ENCODE peak calls at places on chromosomes 13 and 19, in five cellular contexts. A is K562; O is HCT116; T is left lung; U is naive thymus-derived CD4-positive, alpha-beta T cell. I is an unnamed sample.

GRCh38 chr13:28622286-28622685 is 36.6 kb upstream of the POMP start:
- DNase-seq in U (no peak), A (no peak), O (no peak), T (peak; percentile 83), I (no peak)

GRCh38 chr13:93784191-93784590 is 557.6 kb downstream of the GPC6 start:
- DNase-seq in O (no peak), A (no peak), U (no peak), T (no peak), I (no peak)

GRCh38 chr13:71672527-71672926 is 194.5 kb downstream of the DACH1 start:
- DNase-seq in U (no peak), A (no peak), T (no peak), O (no peak), I (no peak)

GRCh38 chr13:49791214-49791752 is 1.2 kb downstream of the KPNA3 start:
- DNase-seq in A (no peak), T (no peak), U (no peak), O (no peak), I (no peak)

GRCh38 chr19:44725251-44725650 is 23.3 kb upstream of the BCL3 start:
- DNase-seq in T (peak; percentile 86), O (no peak), U (no peak), A (no peak), I (no peak)

GRCh38 chr19:48510421-48511268 is 990 bp downstream of the LMTK3 start:
- DNase-seq in O (no peak), A (peak; percentile 67), U (peak; percentile 61), T (no peak), I (no peak)

GRCh38 chr19:15251749-15252397 is 19.6 kb upstream of the EPHX3 start:
- DNase-seq in U (no peak), A (peak; percentile 38), T (no peak), O (no peak), I (peak; percentile 70)

GRCh38 chr13:71867101-71867814 is at the start of gene DACH1:
- DNase-seq in T (peak; percentile 63), U (peak; percentile 0), O (no peak), A (no peak), I (peak; percentile 41)

GRCh38 chr13:43934273-43934672 is 54.6 kb downstream of the LACC1 start:
- DNase-seq in T (no peak), O (no peak), U (no peak), A (no peak), I (no peak)

GRCh38 chr13:102136735-102137296 is 265.0 kb downstream of the FGF14 start:
- DNase-seq in U (no peak), O (no peak), T (no peak), A (no peak), I (no peak)

GRCh38 chr13:102591988-102592781 is 4.6 kb upstream of the TPP2 start:
- DNase-seq in T (peak; percentile 90), O (peak; percentile 45), U (peak; percentile 68), A (peak; percentile 43), I (no peak)

GRCh38 chr13:94917814-94918213 is 205.5 kb upstream of the SOX21 start:
- DNase-seq in O (no peak), U (no peak), T (no peak), A (no peak), I (no peak)

GRCh38 chr13:113759525-113760137 is 605 bp downstream of the TMEM255B start:
- DNase-seq in O (no peak), U (no peak), A (no peak), T (no peak), I (no peak)

GRCh38 chr19:15506074-15506565 is 2.2 kb upstream of the CYP4F22 start:
- DNase-seq in O (no peak), T (no peak), A (no peak), U (no peak), I (no peak)

GRCh38 chr13:32511482-32511881 is 27.1 kb downstream of the N4BP2L2 start:
- DNase-seq in U (no peak), T (no peak), O (no peak), A (no peak), I (no peak)

GRCh38 chr13:74868044-74868443 is 613.9 kb downstream of the TBC1D4 start:
- DNase-seq in T (no peak), A (no peak), U (no peak), O (no peak), I (no peak)

GRCh38 chr19:2166741-2167738 is 3.3 kb downstream of the DOT1L start:
- DNase-seq in O (no peak), U (no peak), A (no peak), T (peak; percentile 94), I (no peak)

GRCh38 chr13:113935081-113935511 is 38.8 kb downstream of the C13orf46 start:
- DNase-seq in A (no peak), O (no peak), T (peak; percentile 63), U (no peak), I (no peak)

GRCh38 chr19:48629599-48630288 is 7.4 kb downstream of the DBP start:
- DNase-seq in T (no peak), U (no peak), A (no peak), O (peak; percentile 96), I (no peak)

GRCh38 chr13:105735269-105735668 is 800.2 kb downstream of the EFNB2 start:
- DNase-seq in O (no peak), A (no peak), T (no peak), U (no peak), I (no peak)

DNA sequence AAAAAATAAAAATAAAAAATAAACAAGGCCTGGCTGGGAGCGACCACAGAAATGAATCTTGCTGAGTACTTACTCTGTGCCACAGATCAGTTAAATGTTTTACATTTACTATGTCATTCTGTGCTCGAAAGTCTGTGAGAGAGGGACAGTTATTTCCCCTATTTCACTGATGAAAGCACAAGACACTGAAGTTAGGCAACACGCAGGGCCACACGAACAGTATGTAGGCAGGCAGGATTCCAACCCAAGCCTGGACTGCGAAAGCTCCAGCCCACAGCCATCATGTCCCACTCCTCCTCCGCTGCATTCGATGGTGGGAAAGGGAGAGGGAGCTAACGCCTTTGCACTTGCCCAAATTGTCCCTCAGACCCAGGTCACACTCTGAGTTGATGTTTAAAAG is 34.2 kb downstream of the RUBCNL start:
- DNase-seq in A (no peak), O (no peak), T (no peak), U (no peak), I (no peak)
- H3K36me3 ChIP-seq in A (no peaks in the 10 kb centered on the region), O (no peaks in the 10 kb centered on the region), T (peaks cover 13% of the 10 kb centered on the region), U (no peaks in the 10 kb centered on the region), I (no peaks in the 10 kb centered on the region)

GRCh38 chr19:18777156-18777724 is 13.9 kb downstream of the COMP start:
- DNase-seq in T (peak; percentile 78), U (no peak), O (no peak), A (no peak), I (no peak)

GRCh38 chr19:18776736-18777135 is 14.4 kb downstream of the COMP start:
- DNase-seq in A (no peak), U (no peak), O (no peak), T (no peak), I (no peak)

GRCh38 chr19:18776288-18776594 is 14.9 kb downstream of the COMP start:
- DNase-seq in T (no peak), O (no peak), A (peak; percentile 52), U (no peak), I (no peak)

GRCh38 chr19:18778826-18779354 is 12.2 kb downstream of the COMP start:
- DNase-seq in A (no peak), O (no peak), U (no peak), T (peak; percentile 54), I (no peak)

DNA sequence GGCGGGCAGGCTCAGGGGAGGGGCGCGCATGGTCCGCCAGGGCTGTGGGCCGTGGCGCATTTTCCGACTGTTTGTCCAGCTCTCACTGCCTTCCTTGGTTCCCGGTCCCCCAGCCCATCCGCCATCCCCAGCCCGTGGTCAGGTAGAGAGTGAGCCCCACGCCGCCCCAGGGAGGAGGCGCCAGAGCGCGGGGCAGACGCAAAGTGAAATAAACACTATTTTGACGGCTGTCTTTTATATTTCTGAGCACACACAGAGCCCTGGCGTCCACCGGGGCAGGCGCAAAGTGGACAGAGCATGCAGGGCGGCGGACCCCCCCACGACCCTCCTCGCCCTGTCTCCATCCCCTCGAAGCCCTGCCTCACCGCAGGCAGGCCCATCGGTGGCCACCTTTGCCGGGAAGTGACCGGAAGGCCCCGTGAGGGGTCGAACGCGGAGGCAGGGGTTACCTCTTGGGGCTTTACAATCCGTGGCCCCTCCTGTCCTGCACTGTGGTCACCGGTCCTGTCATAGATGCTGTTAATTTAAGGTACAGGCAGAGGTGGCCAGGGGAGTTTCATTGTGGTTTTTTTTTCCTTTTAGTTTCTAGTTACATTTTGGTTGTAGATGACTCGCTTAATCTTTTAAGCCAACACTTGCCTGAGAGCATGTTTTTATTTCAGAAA is 13.2 kb downstream of the COMP start:
- DNase-seq in T (peak; percentile 79), O (no peak), A (no peak), U (no peak), I (no peak)
- H3K27me3 ChIP-seq in T (peaks cover 39% of the 10 kb centered on the region), O (no peaks in the 10 kb centered on the region), A (peaks cover 82% of the 10 kb centered on the region), U (no peaks in the 10 kb centered on the region), I (peaks cover 31% of the 10 kb centered on the region)

GRCh38 chr13:52450012-52450792 is at the start of gene VPS36:
- DNase-seq in A (peak; percentile 87), T (peak; percentile 100), O (peak; percentile 88), U (peak; percentile 89), I (peak; percentile 54)

GRCh38 chr13:52447354-52447753 is 3.1 kb downstream of the VPS36 start:
- DNase-seq in O (no peak), A (no peak), U (no peak), T (no peak), I (no peak)

GRCh38 chr13:52446265-52446664 is 4.2 kb downstream of the VPS36 start:
- DNase-seq in T (no peak), U (no peak), A (no peak), O (no peak), I (no peak)

GRCh38 chr13:52449323-52450011 is 967 bp downstream of the VPS36 start:
- DNase-seq in T (no peak), O (no peak), U (no peak), A (no peak), I (no peak)

DNA sequence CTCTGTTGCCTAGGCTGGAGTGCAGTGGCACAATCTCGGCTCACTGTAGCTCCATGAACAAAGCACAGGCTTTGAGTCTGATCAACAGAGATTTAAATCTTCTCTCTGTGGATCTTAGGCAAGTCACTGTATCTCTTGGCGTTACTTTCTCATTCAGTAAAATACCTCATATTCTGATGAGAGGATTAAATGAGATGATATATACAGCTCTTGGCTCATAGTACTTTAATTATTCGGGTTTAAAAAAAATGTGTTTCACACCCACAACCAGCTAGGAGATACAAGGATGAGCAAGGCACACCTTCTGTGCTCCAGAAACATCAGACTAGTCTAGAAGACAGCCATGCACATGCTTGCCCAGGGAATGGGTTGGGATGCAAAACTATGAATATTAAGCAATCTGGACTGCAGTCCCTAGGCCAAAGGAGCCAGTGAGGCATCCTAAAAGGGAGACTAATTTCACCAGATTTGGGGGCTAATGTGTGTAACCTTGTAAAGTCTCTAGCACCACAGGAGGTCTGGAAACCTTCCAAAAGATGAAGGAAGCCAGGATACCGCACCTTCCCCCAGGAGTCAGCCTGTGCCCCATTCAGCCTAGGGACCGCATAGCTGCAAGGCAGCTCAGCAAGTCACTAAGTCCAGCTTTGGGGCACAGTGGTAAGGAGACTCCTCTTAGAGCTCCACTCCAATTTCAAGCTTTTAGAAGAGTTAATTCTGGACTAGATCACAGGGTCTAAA is 2.5 kb downstream of the VPS36 start:
- DNase-seq in O (no peak), U (no peak), T (no peak), A (no peak), I (no peak)
- H3K4me3 ChIP-seq in O (no peak overlapping the region), U (no peak overlapping the region), T (no peak overlapping the region), A (no peak overlapping the region), I (no peak overlapping the region)

DNA sequence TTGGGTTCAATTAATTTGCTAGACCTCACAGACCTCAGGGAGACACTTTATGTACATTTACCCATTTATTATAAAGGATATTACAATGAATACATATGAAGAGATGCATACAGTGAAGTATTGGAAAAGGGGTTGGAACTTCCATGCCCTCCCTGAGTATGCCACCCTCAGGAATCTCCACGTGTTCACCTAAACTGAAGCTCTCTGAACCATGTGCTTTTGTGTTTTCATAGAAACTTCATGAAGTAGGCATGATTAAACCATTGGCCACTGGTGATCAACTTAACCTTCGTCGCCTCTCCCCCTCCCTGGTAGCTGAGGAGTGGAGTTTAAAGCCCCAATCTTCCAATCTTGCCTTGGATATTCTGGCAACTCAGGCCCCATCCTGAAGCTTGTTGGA is 20.3 kb downstream of the ZNF160 start:
- DNase-seq in U (no peak), O (no peak), T (no peak), A (no peak), I (no peak)
- H3K36me3 ChIP-seq in U (peaks cover 11% of the 10 kb centered on the region), O (peaks cover 16% of the 10 kb centered on the region), T (peaks cover 69% of the 10 kb centered on the region), A (peaks cover 58% of the 10 kb centered on the region), I (peaks cover 3% of the 10 kb centered on the region)